ENCODE peak calls at places on chromosome 4, in ten cellular contexts. C is foreskin keratinocyte; N is cardiac muscle cell; V is ovary; U is fibroblast of lung; W is CD4-positive, alpha-beta memory T cell; Q is endothelial cell of umbilical vein; O is ascending aorta; E is IMR-90; F is HepG2. J is an unnamed sample. For H3K4me1, the result is how much of the 10 kb centered on the place peaks cover.

GRCh38 chr4:110597582-110597981 is 25.3 kb downstream of the PITX2 start:
- DNase-seq in C (no peak), N (no peak), V (no peak), U (no peak), W (no peak), Q (no peak), O (no peak), E (no peak), F (no peak), J (no peak)

GRCh38 chr4:148776944-148777343 is 334.7 kb upstream of the NR3C2 start:
- DNase-seq in C (peak), N (no peak), V (no peak), U (no peak), W (no peak), Q (no peak), O (no peak), E (peak), F (no peak), J (no peak)

GRCh38 chr4:57426779-57427395 is 316.7 kb upstream of the IGFBP7 start:
- DNase-seq in C (peak), N (peak), V (peak), U (peak), W (no peak), Q (peak), O (no peak), E (peak), F (peak), J (peak)

GRCh38 chr4:153572609-153573008 is 106.4 kb downstream of the TMEM131L start:
- DNase-seq in C (no peak), N (no peak), V (no peak), U (no peak), W (no peak), Q (no peak), O (no peak), E (no peak), F (no peak), J (no peak)

GRCh38 chr4:155616112-155616511 is 50.5 kb upstream of the GUCY1A1 start:
- DNase-seq in C (no peak), N (no peak), V (no peak), U (no peak), W (no peak), Q (no peak), O (no peak), E (peak), F (no peak), J (no peak)

GRCh38 chr4:132266374-132266773 is 882.7 kb upstream of the PCDH10 start:
- DNase-seq in C (no peak), N (no peak), V (no peak), U (no peak), W (no peak), Q (no peak), O (no peak), E (no peak), F (no peak), J (no peak)

GRCh38 chr4:95556460-95556859 is 7.7 kb upstream of the UNC5C start:
- DNase-seq in C (peak), N (peak), V (no peak), U (peak), W (no peak), Q (no peak), O (no peak), E (no peak), F (no peak), J (no peak)

GRCh38 chr4:7352486-7352885 is 82.2 kb downstream of the PSAPL1 start:
- DNase-seq in C (no peak), N (no peak), V (no peak), U (no peak), W (no peak), Q (no peak), O (no peak), E (no peak), F (no peak), J (no peak)

GRCh38 chr4:42855779-42856178 is 36.7 kb upstream of the GRXCR1 start:
- DNase-seq in C (no peak), N (no peak), V (no peak), U (no peak), W (no peak), Q (no peak), O (no peak), E (no peak), F (no peak), J (no peak)

GRCh38 chr4:158161561-158162354 is 11.1 kb downstream of the GASK1B start:
- DNase-seq in C (peak), N (peak), V (no peak), U (peak), W (no peak), Q (peak), O (no peak), E (peak), F (no peak), J (no peak)

GRCh38 chr4:163556169-163556568 is 61.7 kb downstream of the TMA16 start:
- DNase-seq in C (no peak), N (no peak), V (no peak), U (peak), W (no peak), Q (no peak), O (no peak), E (peak), F (no peak), J (no peak)

GRCh38 chr4:10055871-10056270 is 34.6 kb upstream of the SLC2A9 start:
- DNase-seq in C (peak), N (peak), V (no peak), U (no peak), W (no peak), Q (no peak), O (no peak), E (peak), F (no peak), J (no peak)

GRCh38 chr4:168524006-168524405 is 27.2 kb downstream of the PALLD start:
- DNase-seq in C (peak), N (peak), V (no peak), U (peak), W (no peak), Q (peak), O (no peak), E (peak), F (no peak), J (no peak)

GRCh38 chr4:159075531-159075932 is 27.3 kb upstream of the RAPGEF2 start:
- DNase-seq in C (peak), N (no peak), V (no peak), U (no peak), W (no peak), Q (no peak), O (no peak), E (no peak), F (no peak), J (no peak)

GRCh38 chr4:156528216-156528615 is 443.4 kb downstream of the PDGFC start:
- DNase-seq in C (no peak), N (no peak), V (no peak), U (peak), W (no peak), Q (no peak), O (no peak), E (peak), F (no peak), J (no peak)

GRCh38 chr4:14218641-14219040 is 591.1 kb upstream of the BOD1L1 start:
- DNase-seq in C (no peak), N (no peak), V (no peak), U (no peak), W (no peak), Q (no peak), O (no peak), E (no peak), F (no peak), J (peak)

GRCh38 chr4:1711055-1711905 is 839 bp downstream of the SLBP start:
- DNase-seq in C (peak), N (peak), V (peak), U (peak), W (no peak), Q (peak), O (peak), E (peak), F (no peak), J (peak)

GRCh38 chr4:127503111-127503510 is 129.6 kb upstream of the INTU start:
- DNase-seq in C (no peak), N (no peak), V (no peak), U (peak), W (no peak), Q (no peak), O (no peak), E (peak), F (no peak), J (no peak)

GRCh38 chr4:139214039-139214534 is 37.1 kb upstream of the ELF2 start:
- DNase-seq in C (no peak), N (no peak), V (no peak), U (peak), W (no peak), Q (no peak), O (peak), E (no peak), F (peak), J (peak)

DNA sequence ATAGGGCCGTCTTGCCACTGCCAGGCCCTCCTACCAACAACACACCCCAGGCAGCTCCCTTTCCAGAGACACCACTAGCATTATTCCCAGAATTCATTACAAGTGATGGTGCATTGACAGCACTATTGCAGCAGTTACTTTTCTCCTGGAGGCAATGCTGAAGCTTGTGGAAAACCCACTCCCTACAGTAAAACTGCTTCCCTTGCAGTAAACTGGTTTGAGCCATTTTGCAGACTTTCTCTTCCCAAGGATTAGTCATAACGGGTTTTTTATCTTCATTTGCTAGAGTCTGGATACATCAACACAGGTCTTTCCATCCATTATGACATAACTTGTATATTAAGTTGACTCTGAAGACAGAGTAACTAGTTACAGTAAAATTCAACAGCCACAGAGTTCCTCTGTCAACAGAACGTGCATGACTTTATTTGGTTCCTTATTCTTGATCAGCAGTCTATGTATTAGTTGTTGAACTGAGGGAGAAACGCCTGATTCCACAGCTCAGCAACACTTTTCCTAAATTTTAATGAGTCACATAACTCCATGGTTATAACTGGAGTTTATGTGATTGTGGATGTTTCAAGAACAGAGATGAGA is 2.2 kb downstream of the ANKRD50 start:
- DNase-seq in C (no peak), N (peak), V (no peak), U (no peak), W (no peak), Q (peak), O (no peak), E (peak), F (no peak), J (no peak)
- H3K4me1 ChIP-seq in C (under half), N (under half), V (under half), U (under half), W (under half), Q (under half), O (under half), E (under half), F (under half), J (under half)

GRCh38 chr4:173242466-173243250 is 74.0 kb downstream of the GALNT7 start:
- DNase-seq in C (peak), N (no peak), V (no peak), U (no peak), W (no peak), Q (no peak), O (no peak), E (no peak), F (no peak), J (no peak)
- H3K4me1 ChIP-seq in C (under half), N (under half), V (under half), U (under half), W (under half), Q (under half), O (under half), E (under half), F (under half), J (under half)

DNA sequence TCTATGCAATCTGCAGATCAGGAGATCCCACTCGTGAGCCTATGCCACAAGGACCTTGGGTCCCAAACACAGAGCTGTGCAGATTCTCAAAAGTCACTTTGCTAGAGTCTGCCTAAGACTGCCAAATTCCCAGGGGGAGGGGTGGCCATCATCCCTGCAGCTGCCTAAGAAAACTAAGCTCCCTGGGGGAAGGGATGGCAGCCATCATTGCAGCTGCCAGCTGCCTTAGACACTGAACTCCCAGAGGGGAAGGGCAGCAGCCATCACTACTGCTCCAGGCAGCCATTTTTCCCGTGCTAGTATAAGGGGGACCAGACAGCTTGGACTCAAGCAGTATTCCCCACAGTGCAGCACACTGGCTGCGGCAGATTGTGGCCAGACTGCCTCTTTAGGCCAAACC is 156.9 kb downstream of the NKX6-1 start:
- DNase-seq in C (no peak), N (no peak), V (no peak), U (no peak), W (no peak), Q (no peak), O (no peak), E (no peak), F (no peak), J (no peak)
- H3K4me1 ChIP-seq in C (under half), N (under half), V (under half), U (under half), W (under half), Q (under half), O (under half), E (under half), F (under half), J (under half)

GRCh38 chr4:89660444-89660843 is 176.5 kb downstream of the SNCA start:
- DNase-seq in C (no peak), N (no peak), V (no peak), U (no peak), W (no peak), Q (no peak), O (no peak), E (no peak), F (no peak), J (no peak)

GRCh38 chr4:89658701-89659024 is 178.3 kb downstream of the SNCA start:
- DNase-seq in C (no peak), N (no peak), V (no peak), U (no peak), W (no peak), Q (no peak), O (no peak), E (no peak), F (no peak), J (no peak)

GRCh38 chr4:89657931-89658700 is 178.8 kb downstream of the SNCA start:
- DNase-seq in C (peak), N (peak), V (no peak), U (peak), W (peak), Q (peak), O (no peak), E (peak), F (peak), J (no peak)

GRCh38 chr4:89661490-89661889 is 175.5 kb downstream of the SNCA start:
- DNase-seq in C (peak), N (peak), V (no peak), U (peak), W (no peak), Q (peak), O (no peak), E (peak), F (no peak), J (no peak)

GRCh38 chr4:89660851-89661250 is 176.1 kb downstream of the SNCA start:
- DNase-seq in C (no peak), N (peak), V (no peak), U (peak), W (no peak), Q (no peak), O (no peak), E (no peak), F (no peak), J (no peak)
- H3K4me1 ChIP-seq in C (under half), N (under half), V (under half), U (under half), W (under half), Q (under half), O (under half), E (under half), F (under half), J (under half)

DNA sequence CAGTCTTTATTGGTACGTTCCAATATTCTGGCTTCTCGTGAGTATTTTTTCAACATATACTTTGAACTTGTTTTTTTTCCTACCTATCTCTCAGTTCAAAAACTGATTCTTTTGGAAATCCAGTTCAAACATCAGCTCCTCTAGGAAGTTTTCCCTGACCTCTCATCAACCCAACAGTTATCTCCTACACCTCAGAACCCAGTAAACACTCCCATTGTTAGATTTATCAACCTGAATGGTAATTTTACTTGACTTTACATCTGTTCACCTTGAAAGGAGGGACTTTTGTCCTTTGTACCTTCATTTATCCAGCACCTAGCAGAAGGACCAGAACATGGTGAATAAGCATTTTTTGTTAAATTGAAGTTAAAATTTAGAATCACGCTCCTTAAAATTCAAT is 13.6 kb downstream of the CAMK2D start:
- DNase-seq in C (no peak), N (no peak), V (no peak), U (no peak), W (no peak), Q (no peak), O (no peak), E (no peak), F (peak), J (no peak)
- H3K4me1 ChIP-seq in C (under half), N (under half), V (under half), U (under half), W (under half), Q (under half), O (under half), E (under half), F (under half), J (under half)

GRCh38 chr4:140738111-140738510 is 18.1 kb downstream of the TBC1D9 start:
- DNase-seq in C (no peak), N (no peak), V (no peak), U (no peak), W (no peak), Q (no peak), O (no peak), E (no peak), F (no peak), J (no peak)

GRCh38 chr4:140740906-140741670 is 15.1 kb downstream of the TBC1D9 start:
- DNase-seq in C (no peak), N (no peak), V (no peak), U (no peak), W (no peak), Q (no peak), O (no peak), E (no peak), F (no peak), J (no peak)

GRCh38 chr4:140739971-140740370 is 16.2 kb downstream of the TBC1D9 start:
- DNase-seq in C (no peak), N (no peak), V (no peak), U (no peak), W (no peak), Q (no peak), O (no peak), E (no peak), F (peak), J (peak)

GRCh38 chr4:140742838-140743193 is 13.4 kb downstream of the TBC1D9 start:
- DNase-seq in C (no peak), N (no peak), V (no peak), U (no peak), W (no peak), Q (no peak), O (no peak), E (no peak), F (no peak), J (no peak)

GRCh38 chr4:140740422-140740821 is 15.8 kb downstream of the TBC1D9 start:
- DNase-seq in C (no peak), N (no peak), V (no peak), U (no peak), W (no peak), Q (peak), O (no peak), E (no peak), F (peak), J (no peak)
- H3K4me1 ChIP-seq in C (under half), N (under half), V (under half), U (under half), W (under half), Q (under half), O (under half), E (under half), F (half or more), J (under half)

GRCh38 chr4:81971637-81972036 is 402.2 kb downstream of the HNRNPD start:
- DNase-seq in C (no peak), N (no peak), V (no peak), U (no peak), W (no peak), Q (no peak), O (no peak), E (no peak), F (no peak), J (no peak)
- H3K4me1 ChIP-seq in C (under half), N (under half), V (under half), U (under half), W (under half), Q (under half), O (under half), E (under half), F (under half), J (under half)